ENCODE peak calls at places on chromosomes 12 and 14, in ten cellular contexts. A is activated CD4-positive, alpha-beta T cell treated with anti-CD3 and anti-CD28 coated beads for 24 hours; U is stimulated activated CD8-positive, alpha-beta memory T cell treated with anti-CD3 and anti-CD28 coated beads, Interleukin-4, amount 100 ng/mL, for 48 hours; T is dermis microvascular lymphatic vessel endothelial cell; Q is M059J; I is RWPE1; E is GM04504; X is heart right ventricle; C is H7; S is neural crest cell. G is an unnamed sample.

GRCh38 chr12:19646599-19646998 is 207.3 kb downstream of the AEBP2 start:
- DNase-seq in Q (no peak), I (no peak), A (no peak), C (no peak), U (no peak), T (no peak), S (no peak), E (no peak), X (no peak), G (no peak)

GRCh38 chr14:35632276-35633071 is 98.5 kb downstream of the INSM2 start:
- DNase-seq in S (no peak), Q (no peak), I (no peak), X (no peak), A (no peak), E (peak), C (no peak), T (no peak), U (no peak), G (peak)

GRCh38 chr14:41607966-41608663 is 1.4 kb downstream of the LRFN5 start:
- DNase-seq in E (no peak), I (no peak), A (no peak), T (no peak), S (no peak), C (peak), U (no peak), Q (no peak), X (no peak), G (no peak)

GRCh38 chr12:105047303-105047702 is 37.0 kb downstream of the ALDH1L2 start:
- DNase-seq in A (no peak), E (no peak), C (no peak), U (no peak), X (no peak), T (no peak), Q (peak), S (no peak), I (no peak), G (no peak)

GRCh38 chr14:68794130-68794855 is 1.4 kb upstream of the ZFP36L1 start:
- DNase-seq in I (peak), C (peak), E (peak), T (peak), S (no peak), Q (peak), U (peak), A (peak), X (peak), G (no peak)

GRCh38 chr12:96255077-96255476 is 60.9 kb downstream of the ELK3 start:
- DNase-seq in T (peak), Q (peak), C (no peak), I (no peak), S (no peak), U (no peak), E (peak), X (peak), A (no peak), G (no peak)

GRCh38 chr12:120783197-120783596 is 57.6 kb downstream of the ACADS start:
- DNase-seq in C (no peak), S (no peak), I (peak), Q (peak), A (no peak), U (peak), T (peak), E (peak), X (no peak), G (no peak)

GRCh38 chr14:34051966-34052657 is 101.2 kb upstream of the EGLN3 start:
- DNase-seq in U (no peak), Q (peak), C (no peak), S (no peak), I (peak), E (no peak), X (no peak), T (no peak), A (no peak), G (no peak)

GRCh38 chr12:16329594-16329993 is 17.9 kb upstream of the MGST1 start:
- DNase-seq in C (no peak), A (no peak), Q (no peak), S (no peak), U (no peak), X (no peak), E (no peak), T (no peak), I (peak), G (no peak)

GRCh38 chr14:99688210-99688581 is 4.1 kb downstream of the CYP46A1 start:
- DNase-seq in X (no peak), U (no peak), S (no peak), C (peak), Q (no peak), I (no peak), E (no peak), T (no peak), A (no peak), G (no peak)

GRCh38 chr12:41368006-41368405 is 179.9 kb downstream of the PDZRN4 start:
- DNase-seq in C (peak), S (no peak), U (no peak), Q (peak), X (no peak), I (no peak), A (no peak), E (no peak), T (peak), G (no peak)

GRCh38 chr12:83190631-83191390 is 504.1 kb downstream of the TMTC2 start:
- DNase-seq in T (no peak), Q (no peak), C (no peak), I (no peak), S (no peak), A (no peak), X (no peak), E (no peak), U (no peak), G (no peak)

GRCh38 chr12:116361404-116362223 is 84.1 kb upstream of the MED13L start:
- DNase-seq in X (no peak), I (no peak), E (no peak), C (no peak), A (no peak), T (peak), U (no peak), Q (no peak), S (no peak), G (no peak)

GRCh38 chr12:66861157-66861750 is 182.4 kb upstream of the GRIP1 start:
- DNase-seq in A (peak), I (peak), C (no peak), E (peak), Q (peak), S (peak), X (peak), T (peak), U (peak), G (peak)

GRCh38 chr12:56143870-56144269 is 8.5 kb upstream of the MYL6B start:
- DNase-seq in T (peak), I (no peak), C (no peak), E (no peak), S (no peak), U (no peak), X (peak), Q (no peak), A (no peak), G (no peak)

GRCh38 chr12:94983321-94983720 is 20.2 kb downstream of the NDUFA12 start:
- DNase-seq in S (no peak), C (no peak), U (no peak), A (no peak), Q (no peak), I (no peak), T (no peak), E (no peak), X (no peak), G (no peak)

GRCh38 chr14:58298880-58299664 is 717 bp downstream of the ARID4A start:
- DNase-seq in I (peak), T (peak), A (peak), C (peak), S (peak), U (peak), E (no peak), X (peak), Q (peak), G (no peak)

GRCh38 chr12:51033048-51033447 is 6.9 kb upstream of the SLC11A2 start:
- DNase-seq in T (no peak), I (no peak), C (no peak), X (no peak), S (no peak), U (no peak), A (no peak), E (no peak), Q (no peak), G (no peak)